ENCODE peak calls at places on chromosomes 11 and 22, in five cellular contexts. Z is AG04450, K is cardiac fibroblast, E is coronary artery, H is BJ. U is an unnamed sample.

GRCh38 chr11:132258865-132259264 is 888.5 kb downstream of the NTM start:
- DNase-seq in H (peak), K (peak), E (no peak), Z (no peak), U (no peak)

GRCh38 chr11:123185326-123185725 is 9.7 kb downstream of the CLMP start:
- DNase-seq in H (no peak), K (no peak), E (no peak), Z (no peak), U (peak)

GRCh38 chr11:126034026-126034822 is 28.4 kb downstream of the CDON start:
- DNase-seq in Z (no peak), H (no peak), K (no peak), E (no peak), U (peak)

GRCh38 chr11:64650923-64651523 is 60.0 kb downstream of the SLC22A12 start:
- DNase-seq in Z (no peak), K (peak), H (no peak), E (no peak), U (peak)

GRCh38 chr11:122253541-122254317 is 137.7 kb upstream of the BLID start:
- DNase-seq in H (no peak), Z (no peak), E (no peak), K (peak), U (no peak)

GRCh38 chr11:117535201-117535869 is 207.7 kb downstream of the CEP164 start:
- DNase-seq in H (no peak), K (no peak), E (no peak), Z (no peak), U (no peak)

GRCh38 chr11:74366576-74366975 is 31.7 kb downstream of the PGM2L1 start:
- DNase-seq in H (peak), K (peak), E (no peak), Z (no peak), U (no peak)

GRCh38 chr11:65225284-65226102 is 36.3 kb upstream of the POLA2 start:
- DNase-seq in K (peak), E (no peak), H (no peak), Z (peak), U (peak)

GRCh38 chr11:34308821-34309585 is 48.8 kb downstream of the ABTB2 start:
- DNase-seq in H (no peak), E (no peak), Z (no peak), K (peak), U (no peak)

GRCh38 chr22:29816128-29816527 is 21.9 kb downstream of the ASCC2 start:
- DNase-seq in H (no peak), E (no peak), Z (no peak), K (no peak), U (no peak)

GRCh38 chr11:79437274-79437980 is 3.4 kb downstream of the TENM4 start:
- DNase-seq in E (peak), Z (no peak), H (no peak), K (peak), U (peak)

GRCh38 chr11:47553417-47553746 is 450 bp upstream of the CELF1 start:
- DNase-seq in E (no peak), Z (no peak), K (no peak), H (no peak), U (no peak)

GRCh38 chr11:102802341-102802740 is 4.4 kb upstream of the MMP1 start:
- DNase-seq in K (peak), H (peak), E (no peak), Z (peak), U (no peak)

GRCh38 chr11:68694404-68695297 is 10.3 kb downstream of the GAL start:
- DNase-seq in K (no peak), H (no peak), Z (no peak), E (no peak), U (no peak)

GRCh38 chr11:73269353-73270088 is 2.6 kb upstream of the P2RY6 start:
- DNase-seq in Z (no peak), K (no peak), H (no peak), E (peak), U (peak)

GRCh38 chr11:102317099-102317767 is at the start of gene BIRC3:
- DNase-seq in E (peak), K (peak), H (peak), Z (peak), U (peak)

GRCh38 chr11:69920500-69921428 is 101.5 kb upstream of the FGF3 start:
- DNase-seq in K (no peak), H (no peak), E (peak), Z (no peak), U (peak)

GRCh38 chr11:30150425-30150824 is 80.4 kb upstream of the FSHB start:
- DNase-seq in E (no peak), Z (no peak), K (no peak), H (no peak), U (no peak)

GRCh38 chr22:42632096-42632495 is 8.3 kb downstream of the ATP5MGL start:
- DNase-seq in K (peak), E (no peak), Z (no peak), H (no peak), U (no peak)

DNA sequence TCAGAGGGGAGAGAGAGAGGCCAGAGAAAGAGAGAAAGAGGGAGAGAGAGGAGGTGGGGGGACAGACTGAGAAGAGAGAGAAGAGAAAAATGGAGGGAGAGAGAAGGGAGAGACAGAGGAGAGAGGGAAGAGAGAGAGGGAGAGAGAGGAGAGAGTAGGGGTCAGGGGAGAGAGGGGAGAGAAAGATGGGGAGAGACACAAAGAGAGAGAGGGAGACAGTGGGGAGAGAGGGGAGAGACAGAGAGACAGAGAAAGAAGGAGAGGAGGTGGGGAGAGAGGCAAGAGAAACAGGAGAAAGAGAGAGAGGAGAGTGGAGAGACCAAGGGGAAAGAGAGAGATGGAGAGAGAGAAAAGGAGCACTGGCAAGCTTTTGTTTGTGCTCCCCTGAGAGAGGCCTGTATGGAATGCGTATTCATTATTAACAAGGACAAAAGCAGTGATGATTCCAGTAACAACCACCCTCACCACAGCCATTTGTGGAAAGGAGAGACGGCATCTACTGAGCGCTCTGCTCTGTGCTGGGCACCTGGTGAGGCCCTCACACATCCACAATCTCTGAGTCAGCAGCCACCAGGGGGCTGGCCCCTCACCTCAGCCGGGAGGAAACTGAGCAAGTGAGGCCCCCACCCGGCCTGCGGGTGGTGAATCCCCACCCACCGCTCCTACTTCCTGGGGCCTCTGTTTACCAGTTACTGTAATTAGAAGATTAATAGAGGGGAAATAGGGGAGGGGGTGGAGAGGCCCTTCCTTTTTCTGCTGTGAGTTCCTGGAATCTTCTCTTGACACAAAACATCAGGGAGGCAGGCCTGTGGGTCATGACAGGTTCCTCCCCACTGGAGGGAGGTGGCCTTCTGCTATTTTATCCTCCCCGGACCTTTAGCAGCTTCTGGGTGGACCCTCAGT is 14.7 kb upstream of the MIAT start:
- DNase-seq in K (peak), H (no peak), E (no peak), Z (no peak), U (no peak)
- TF ChIP-seq CTCF in K (no peak), H (no peak), E (no peak), Z (no peak), U (no peak)

GRCh38 chr11:8209208-8209807 is 40.5 kb upstream of the RIC3 start:
- DNase-seq in Z (no peak), H (no peak), K (no peak), E (no peak), U (no peak)
- TF ChIP-seq CTCF in Z (peak), H (peak), K (peak), E (peak), U (no peak)

DNA sequence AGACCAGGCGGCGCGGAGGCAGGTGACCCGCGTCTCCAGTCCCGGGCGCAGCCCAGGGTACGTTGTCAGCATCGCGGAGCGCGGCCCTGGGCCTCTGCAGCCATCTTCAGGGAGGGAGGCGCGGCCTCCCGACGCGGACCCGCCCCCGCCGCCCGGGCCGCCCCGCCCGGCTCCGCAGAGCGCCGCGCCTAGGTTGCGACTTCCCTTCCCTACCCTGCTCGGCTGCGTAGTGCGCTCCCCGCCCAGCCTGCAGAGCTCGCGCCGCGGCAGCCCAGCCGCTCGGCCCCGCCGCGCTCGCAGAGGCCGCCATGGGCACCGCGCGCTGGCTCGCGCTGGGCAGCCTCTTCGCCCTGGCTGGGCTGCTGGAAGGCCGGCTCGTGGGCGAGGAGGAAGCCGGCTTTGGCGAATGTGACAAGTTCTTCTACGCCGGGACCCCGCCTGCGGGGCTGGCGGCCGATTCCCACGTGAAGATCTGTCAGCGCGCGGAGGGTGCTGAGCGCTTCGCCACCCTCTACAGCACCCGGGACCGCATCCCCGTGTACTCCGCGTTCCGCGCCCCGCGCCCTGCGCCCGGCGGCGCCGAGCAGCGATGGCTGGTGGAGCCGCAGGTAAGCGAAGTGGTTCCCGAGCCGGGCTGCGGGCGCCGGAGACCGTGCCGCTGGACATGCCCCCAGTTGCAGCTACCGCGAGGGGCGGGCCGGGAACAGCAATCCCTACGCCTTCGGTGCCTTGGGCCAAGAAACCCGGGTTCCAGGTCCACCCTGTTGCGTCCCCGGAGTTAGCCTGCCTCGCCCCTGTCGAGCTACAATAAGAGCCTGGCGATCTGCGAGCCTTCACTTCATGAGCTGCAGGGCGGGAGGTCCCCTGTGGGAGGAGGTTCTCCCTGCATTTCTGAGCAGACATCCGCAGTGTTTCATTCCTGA is at the start of gene ENDOD1:
- DNase-seq in K (peak), E (peak), H (no peak), Z (no peak), U (peak)
- TF ChIP-seq CTCF in K (peak), E (no peak), H (peak), Z (peak), U (no peak)

GRCh38 chr11:57700425-57700824 is 11.6 kb downstream of the MED19 start:
- DNase-seq in E (no peak), H (no peak), K (no peak), Z (no peak), U (no peak)
- TF ChIP-seq CTCF in E (no peak), H (no peak), K (no peak), Z (no peak), U (no peak)

GRCh38 chr11:46180741-46181140 is 59.5 kb upstream of the PHF21A start:
- DNase-seq in E (no peak), Z (no peak), K (no peak), H (no peak), U (no peak)
- TF ChIP-seq CTCF in E (no peak), Z (no peak), K (no peak), H (no peak), U (no peak)

U was measured in nephron progenitor cell.